ENCODE peak calls at places on chromosomes 16 and 17, in four cellular contexts. C is Calu3, A is EH, D is H9. E is an unnamed sample.

GRCh38 chr16:85555549-85556455 is 57.3 kb upstream of the GSE1 start:
- DNase-seq in C (no peak), A (peak), D (peak), E (peak)

GRCh38 chr17:2416010-2416734 is 15.3 kb upstream of the MNT start:
- DNase-seq in C (peak), A (peak), D (peak), E (peak)

GRCh38 chr16:27242868-27243590 is 25.5 kb downstream of the NSMCE1 start:
- DNase-seq in C (no peak), A (peak), D (peak), E (peak)

GRCh38 chr17:5203178-5203907 is 11.7 kb upstream of the ZNF594 start:
- DNase-seq in C (no peak), A (peak), D (no peak), E (peak)

GRCh38 chr17:57294629-57295501 is 38.5 kb downstream of the MSI2 start:
- DNase-seq in C (no peak), A (peak), D (no peak), E (peak)

GRCh38 chr16:48287239-48287638 is 39.9 kb upstream of the ABCC11 start:
- DNase-seq in C (no peak), A (peak), D (no peak), E (no peak)

GRCh38 chr17:55691666-55692065 is 31.0 kb downstream of the TMEM100 start:
- DNase-seq in C (no peak), A (no peak), D (no peak), E (no peak)

GRCh38 chr17:65876985-65877384 is 314.9 kb downstream of the CEP112 start:
- DNase-seq in C (no peak), A (no peak), D (no peak), E (no peak)

GRCh38 chr17:75010683-75011406 is 1.6 kb upstream of the MRPL58 start:
- DNase-seq in C (peak), A (peak), D (peak), E (peak)

GRCh38 chr16:67149276-67150057 is 1.3 kb downstream of the B3GNT9 start:
- DNase-seq in C (no peak), A (no peak), D (peak), E (no peak)

GRCh38 chr17:73342549-73343167 is 30.9 kb upstream of the CDC42EP4 start:
- DNase-seq in C (peak), A (peak), D (no peak), E (peak)